ENCODE peak calls at places on chromosomes 12 and 14, in eight cellular contexts. A, S, Z, B, O, W, R and E are unnamed samples.

GRCh38 chr14:71135911-71136310 is 228.7 kb downstream of the PCNX1 start:
- DNase-seq in A (no peak), S (no peak), Z (no peak), B (no peak), O (no peak), W (no peak), R (no peak), E (no peak)

GRCh38 chr12:55683676-55684075 is 24.0 kb downstream of the ITGA7 start:
- DNase-seq in A (no peak), S (no peak), Z (no peak), B (no peak), O (no peak), W (no peak), R (no peak), E (no peak)

GRCh38 chr12:104751024-104751570 is 207.0 kb downstream of the SLC41A2 start:
- DNase-seq in A (no peak), S (no peak), Z (no peak), B (no peak), O (no peak), W (no peak), R (no peak), E (no peak)

GRCh38 chr12:116693259-116694227 is 44.3 kb downstream of the SPRING1 start:
- DNase-seq in A (no peak), S (no peak), Z (no peak), B (no peak), O (no peak), W (peak), R (no peak), E (no peak)

GRCh38 chr12:40980346-40981005 is 207.6 kb upstream of the PDZRN4 start:
- DNase-seq in A (no peak), S (no peak), Z (no peak), B (no peak), O (no peak), W (no peak), R (peak), E (no peak)

GRCh38 chr12:89529738-89530137 is 3.9 kb upstream of the POC1B start:
- DNase-seq in A (no peak), S (no peak), Z (no peak), B (no peak), O (peak), W (no peak), R (peak), E (no peak)

GRCh38 chr12:81468206-81468605 is 290.9 kb downstream of the PPFIA2 start:
- DNase-seq in A (no peak), S (no peak), Z (no peak), B (no peak), O (peak), W (no peak), R (peak), E (no peak)

GRCh38 chr14:63598821-63599220 is 42.9 kb downstream of the WDR89 start:
- DNase-seq in A (no peak), S (no peak), Z (no peak), B (no peak), O (no peak), W (no peak), R (no peak), E (no peak)

GRCh38 chr12:33439587-33440011 is at the start of gene SYT10:
- DNase-seq in A (no peak), S (no peak), Z (no peak), B (no peak), O (no peak), W (no peak), R (no peak), E (no peak)

GRCh38 chr14:54387328-54387727 is 9.5 kb upstream of the CDKN3 start:
- DNase-seq in A (no peak), S (no peak), Z (no peak), B (no peak), O (no peak), W (no peak), R (no peak), E (no peak)

GRCh38 chr12:61504396-61505115 is 755.6 kb upstream of the USP15 start:
- DNase-seq in A (no peak), S (no peak), Z (no peak), B (no peak), O (no peak), W (no peak), R (no peak), E (no peak)

GRCh38 chr12:46383654-46384450 is 11.3 kb upstream of the SLC38A2 start:
- DNase-seq in A (peak), S (no peak), Z (peak), B (peak), O (peak), W (peak), R (peak), E (no peak)

GRCh38 chr12:33349791-33350190 is 89.8 kb downstream of the SYT10 start:
- DNase-seq in A (no peak), S (no peak), Z (no peak), B (no peak), O (no peak), W (no peak), R (no peak), E (no peak)

DNA sequence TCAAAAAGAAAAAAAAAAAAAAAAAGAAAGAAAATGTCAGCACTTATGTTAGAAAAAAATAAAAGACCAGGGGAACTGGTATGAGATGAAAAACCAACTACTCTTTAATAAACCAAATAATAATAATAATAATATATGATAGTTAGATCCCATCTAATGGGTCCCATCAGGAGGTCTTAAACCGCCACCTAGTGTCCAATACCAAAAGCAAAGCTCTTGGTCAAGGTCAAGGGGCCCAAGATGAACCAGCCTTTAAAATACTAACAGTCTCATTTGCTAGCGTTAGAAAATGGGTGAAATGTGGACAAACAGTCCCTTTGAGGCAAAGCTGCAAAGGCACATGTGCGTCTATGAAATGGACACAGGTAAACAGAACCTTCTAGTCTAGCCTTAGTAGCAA is 12.3 kb downstream of the BRAP start:
- DNase-seq in A (no peak), S (no peak), Z (no peak), B (no peak), O (peak), W (no peak), R (peak), E (no peak)
- TF ChIP-seq CTCF in A (peak), S (peak), Z (peak), B (no peak), O (peak), W (peak), R (peak), E (no peak)

GRCh38 chr14:95272057-95272456 is 47.7 kb downstream of the CLMN start:
- DNase-seq in A (no peak), S (no peak), Z (no peak), B (no peak), O (no peak), W (no peak), R (no peak), E (no peak)
- TF ChIP-seq CTCF in A (no peak), S (no peak), Z (no peak), B (no peak), O (no peak), W (no peak), R (no peak), E (no peak)

DNA sequence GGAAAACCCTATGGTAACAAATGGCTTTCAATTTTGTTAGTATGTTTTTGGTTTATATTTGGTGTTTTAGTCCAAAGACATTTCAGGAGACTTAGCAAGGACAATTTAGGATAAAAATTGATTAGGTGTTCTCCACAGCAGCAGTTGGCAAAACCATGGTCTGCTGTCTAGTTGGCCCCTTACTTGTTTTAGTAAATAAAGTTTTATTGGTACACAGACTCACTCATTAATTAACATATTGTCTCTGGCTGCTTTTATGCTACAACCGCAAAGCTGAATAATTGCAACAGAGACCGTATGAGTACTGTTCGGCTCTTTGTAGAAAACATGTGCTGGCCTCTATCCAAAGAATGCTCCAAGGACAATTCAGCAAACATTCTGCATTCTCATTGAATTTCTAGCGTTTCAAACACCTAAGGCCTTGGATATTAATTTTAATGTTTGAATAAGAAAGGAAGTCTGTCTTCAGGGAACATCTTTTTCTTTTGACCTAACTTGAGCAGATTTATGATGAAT is 77.8 kb downstream of the CCDC92 start:
- DNase-seq in A (no peak), S (no peak), Z (no peak), B (no peak), O (peak), W (no peak), R (no peak), E (no peak)
- TF ChIP-seq CTCF in A (no peak), S (no peak), Z (no peak), B (no peak), O (no peak), W (no peak), R (no peak), E (no peak)

GRCh38 chr12:52182456-52182855 is 9.4 kb downstream of the KRT80 start:
- DNase-seq in A (no peak), S (no peak), Z (no peak), B (no peak), O (no peak), W (no peak), R (peak), E (no peak)

GRCh38 chr12:52181757-52182156 is 10.1 kb downstream of the KRT80 start:
- DNase-seq in A (no peak), S (no peak), Z (no peak), B (no peak), O (peak), W (no peak), R (peak), E (no peak)

GRCh38 chr12:52182898-52183543 is 8.8 kb downstream of the KRT80 start:
- DNase-seq in A (no peak), S (no peak), Z (no peak), B (no peak), O (no peak), W (no peak), R (peak), E (no peak)

GRCh38 chr12:52179396-52179973 is 12.3 kb downstream of the KRT80 start:
- DNase-seq in A (no peak), S (no peak), Z (no peak), B (no peak), O (no peak), W (no peak), R (no peak), E (no peak)

DNA sequence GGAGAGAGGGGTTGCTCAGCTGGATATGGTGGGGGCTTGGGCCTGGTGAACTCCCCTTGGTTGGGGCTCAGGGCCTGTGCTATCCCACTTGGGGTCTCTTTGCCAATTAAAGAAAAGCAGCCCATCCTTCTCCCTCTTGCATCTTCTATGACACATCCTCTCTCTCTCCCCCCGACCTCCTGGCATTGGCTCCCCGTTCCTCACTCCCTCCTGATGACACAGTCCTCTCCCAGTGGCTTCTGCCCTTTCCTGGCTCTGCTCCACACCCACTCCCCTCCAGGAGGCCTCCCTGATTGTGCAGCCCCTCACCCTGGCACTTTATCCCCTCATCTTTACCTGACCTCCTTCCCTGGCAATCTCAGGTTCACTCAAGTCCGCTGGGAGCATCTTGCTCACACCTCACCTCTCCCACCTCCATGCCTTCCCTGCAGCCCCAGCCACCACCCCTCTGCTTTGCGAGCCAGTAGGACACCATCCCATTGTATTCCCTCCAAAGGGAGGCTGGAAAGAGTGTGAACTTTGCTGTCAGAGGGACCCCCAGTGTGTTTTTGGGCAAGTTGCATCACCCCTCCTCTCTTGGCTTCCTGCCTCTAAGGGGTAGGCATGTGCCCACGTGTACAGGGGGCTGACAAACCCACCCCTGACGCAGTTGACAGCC is 10.7 kb downstream of the KRT80 start:
- DNase-seq in A (no peak), S (no peak), Z (no peak), B (no peak), O (no peak), W (no peak), R (peak), E (no peak)
- TF ChIP-seq CTCF in A (no peak), S (no peak), Z (no peak), B (no peak), O (no peak), W (no peak), R (no peak), E (no peak)

DNA sequence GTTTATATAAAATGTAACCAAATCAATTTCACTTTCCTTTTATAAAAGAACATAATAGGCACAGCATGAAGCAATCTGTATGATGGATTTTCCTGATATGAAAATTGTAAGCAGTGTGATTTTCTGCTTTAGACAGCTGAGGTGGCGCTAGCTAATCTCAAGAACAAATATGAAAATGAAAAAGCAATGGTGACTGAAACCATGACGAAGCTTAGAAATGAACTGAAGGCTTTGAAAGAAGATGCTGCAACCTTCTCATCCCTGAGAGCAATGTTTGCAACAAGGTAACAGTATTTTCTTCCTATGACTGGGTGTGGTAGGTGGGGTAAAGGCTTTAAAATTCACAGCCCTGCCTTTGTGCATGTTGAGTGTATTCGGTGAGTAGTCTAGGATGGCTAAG is 65.0 kb upstream of the FGD4 start:
- DNase-seq in A (no peak), S (no peak), Z (no peak), B (no peak), O (no peak), W (no peak), R (no peak), E (no peak)
- TF ChIP-seq CTCF in A (no peak), S (no peak), Z (no peak), B (no peak), O (no peak), W (no peak), R (no peak), E (no peak)

GRCh38 chr12:127284021-127284420 is 982.9 kb upstream of the TMEM132C start:
- DNase-seq in A (no peak), S (no peak), Z (no peak), B (no peak), O (peak), W (peak), R (peak), E (no peak)
- TF ChIP-seq CTCF in A (no peak), S (no peak), Z (no peak), B (no peak), O (no peak), W (no peak), R (no peak), E (no peak)

DNA sequence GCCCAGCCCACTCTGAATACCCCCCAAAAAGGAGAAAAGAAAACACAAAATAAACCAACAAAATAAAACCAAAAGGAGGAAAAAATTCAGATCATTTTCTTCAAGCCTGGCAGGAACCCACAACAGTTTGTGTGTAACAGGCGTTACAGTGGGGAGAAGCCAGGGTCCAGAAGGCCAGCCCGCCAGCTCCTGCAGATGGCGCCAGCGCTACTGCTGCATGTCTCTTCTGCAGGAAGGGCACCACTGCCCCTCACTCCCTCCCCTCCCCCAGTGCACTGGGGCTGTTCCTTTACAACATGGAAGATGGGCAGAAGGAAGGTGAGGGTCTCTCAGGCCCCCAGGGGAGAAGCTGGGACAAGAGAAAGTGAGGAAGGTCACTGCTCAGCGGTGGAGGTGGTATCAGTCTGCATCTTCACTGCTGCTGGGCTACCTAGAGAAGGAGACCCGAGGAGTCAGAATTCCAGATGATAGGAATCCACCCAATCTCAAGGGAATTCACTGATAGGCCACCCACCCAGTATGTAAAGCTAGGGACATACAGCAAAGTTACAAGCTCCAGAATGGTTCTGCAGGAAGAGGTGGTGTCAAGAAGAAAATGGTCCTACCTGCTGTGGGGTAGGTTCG is 2.3 kb upstream of the NOP2 start:
- DNase-seq in A (no peak), S (no peak), Z (peak), B (peak), O (peak), W (peak), R (no peak), E (peak)
- TF ChIP-seq CTCF in A (no peak), S (peak), Z (peak), B (peak), O (peak), W (no peak), R (peak), E (no peak)